ENCODE peak calls at places on chromosome 21, in ten cellular contexts. H is A549; B is mesothelial cell of epicardium; E is progenitor cell of endocrine pancreas; T is H9; G is CD8-positive, alpha-beta T cell; V is fibroblast of lung; C is neural crest cell; L is lower lobe of right lung; W is osteocyte. X is an unnamed sample.

GRCh38 chr21:43921979-43922945 is 57.2 kb downstream of the AGPAT3 start:
- DNase-seq in L (no peak), B (no peak), W (no peak), C (no peak), V (no peak), G (peak), H (no peak), E (no peak), T (no peak), X (peak)

GRCh38 chr21:19995253-19995652 is 1003.0 kb upstream of the NCAM2 start:
- DNase-seq in T (no peak), V (no peak), L (no peak), C (no peak), E (no peak), W (no peak), H (no peak), G (no peak), B (no peak), X (no peak)

GRCh38 chr21:33127154-33127893 is 57.4 kb downstream of the OLIG1 start:
- DNase-seq in W (no peak), E (peak), V (peak), H (peak), C (peak), B (peak), L (peak), T (peak), G (peak), X (peak)

GRCh38 chr21:17548262-17548661 is 35.4 kb downstream of the CXADR start:
- DNase-seq in T (no peak), G (no peak), B (no peak), H (no peak), W (no peak), C (no peak), V (no peak), L (no peak), E (no peak), X (no peak)

GRCh38 chr21:33403786-33404571 is 766 bp downstream of the IFNGR2 start:
- DNase-seq in E (peak), G (no peak), H (no peak), B (peak), V (peak), L (peak), W (peak), C (peak), T (peak), X (peak)

GRCh38 chr21:17105972-17106371 is 406.9 kb upstream of the CXADR start:
- DNase-seq in E (no peak), V (no peak), L (no peak), W (no peak), C (no peak), B (no peak), H (no peak), T (no peak), G (no peak), X (no peak)

GRCh38 chr21:43733529-43734071 is 14.7 kb downstream of the PDXK start:
- DNase-seq in C (no peak), W (no peak), E (no peak), T (no peak), L (no peak), B (no peak), V (peak), G (no peak), H (no peak), X (no peak)

GRCh38 chr21:43311303-43311817 is 115.6 kb downstream of the SIK1 start:
- DNase-seq in T (no peak), H (no peak), G (no peak), C (no peak), E (no peak), V (no peak), W (no peak), L (peak), B (no peak), X (no peak)

GRCh38 chr21:17476006-17476405 is 36.8 kb upstream of the CXADR start:
- DNase-seq in L (no peak), E (no peak), G (no peak), V (no peak), C (no peak), T (no peak), B (no peak), W (no peak), H (no peak), X (no peak)

GRCh38 chr21:16113052-16113715 is 383.4 kb downstream of the USP25 start:
- DNase-seq in B (no peak), L (no peak), V (peak), E (no peak), C (no peak), T (no peak), H (no peak), W (no peak), G (no peak), X (no peak)

GRCh38 chr21:15826147-15826780 is 96.5 kb downstream of the USP25 start:
- DNase-seq in W (no peak), B (no peak), C (no peak), L (no peak), V (peak), T (peak), G (peak), E (no peak), H (peak), X (no peak)

GRCh38 chr21:24976238-24976637 is 631.0 kb downstream of the MRPL39 start:
- DNase-seq in L (no peak), T (no peak), H (no peak), V (no peak), C (no peak), E (no peak), W (no peak), G (no peak), B (no peak), X (no peak)

GRCh38 chr21:23543334-23543733 is 2063.9 kb downstream of the MRPL39 start:
- DNase-seq in L (no peak), E (no peak), G (no peak), V (no peak), C (no peak), B (no peak), H (no peak), T (no peak), W (no peak), X (no peak)

GRCh38 chr21:30044447-30045064 is 104.8 kb upstream of the GRIK1 start:
- DNase-seq in C (peak), H (no peak), T (no peak), E (peak), G (no peak), L (no peak), V (peak), B (no peak), W (no peak), X (no peak)

GRCh38 chr21:29637553-29637952 is 302.2 kb downstream of the GRIK1 start:
- DNase-seq in C (no peak), T (no peak), B (no peak), W (no peak), H (no peak), E (no peak), V (no peak), L (no peak), G (no peak), X (no peak)

GRCh38 chr21:43375827-43376795 is 50.8 kb downstream of the SIK1 start:
- DNase-seq in G (no peak), T (no peak), B (no peak), E (no peak), C (no peak), H (no peak), L (no peak), V (no peak), W (no peak), X (no peak)

GRCh38 chr21:32233055-32233546 is 45.7 kb downstream of the MIS18A start:
- DNase-seq in E (no peak), L (no peak), C (no peak), B (no peak), V (no peak), W (no peak), G (no peak), H (no peak), T (no peak), X (no peak)

GRCh38 chr21:14523234-14523633 is 22.9 kb downstream of the SAMSN1 start:
- DNase-seq in B (no peak), C (no peak), E (no peak), H (no peak), V (no peak), T (no peak), L (no peak), G (no peak), W (no peak), X (peak)

GRCh38 chr21:37564924-37565529 is 198.5 kb downstream of the DYRK1A start:
- DNase-seq in W (peak), L (no peak), G (no peak), T (no peak), V (no peak), H (no peak), C (no peak), B (no peak), E (no peak), X (no peak)

GRCh38 chr21:41024341-41025056 is 143.5 kb upstream of the BACE2 start:
- DNase-seq in L (no peak), T (no peak), H (no peak), B (no peak), V (no peak), W (no peak), E (no peak), G (no peak), C (no peak), X (no peak)

GRCh38 chr21:18058731-18059398 is 185.8 kb upstream of the CHODL start:
- DNase-seq in W (no peak), B (no peak), C (no peak), L (no peak), G (no peak), T (no peak), H (no peak), V (no peak), E (no peak), X (no peak)

GRCh38 chr21:33402011-33402979 is 918 bp upstream of the IFNGR2 start:
- DNase-seq in G (no peak), L (peak), H (peak), B (no peak), E (no peak), V (peak), T (peak), W (no peak), C (no peak), X (peak)

DNA sequence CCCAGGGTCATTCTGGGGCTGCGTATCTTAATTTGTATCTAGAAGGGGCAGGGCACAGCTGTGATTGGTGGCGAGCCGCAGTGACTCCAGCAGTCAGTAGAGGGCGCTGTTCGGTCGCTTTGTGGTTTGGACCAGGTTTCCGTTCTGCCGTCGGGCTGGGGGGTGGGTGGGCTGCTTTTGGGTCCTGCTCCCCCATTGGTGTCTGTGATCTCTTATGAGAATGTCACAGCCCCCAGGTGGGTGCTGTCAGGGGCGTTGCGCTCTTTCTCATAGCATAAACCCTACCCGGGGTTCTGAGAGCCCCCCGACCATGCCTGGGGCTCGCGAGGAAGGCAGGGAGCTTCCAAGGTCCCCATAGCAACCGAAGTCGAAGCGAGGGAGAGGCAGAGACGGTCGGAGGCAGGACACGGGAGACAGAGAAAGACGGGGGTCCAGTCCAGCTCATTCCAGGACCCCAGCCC is 5.4 kb downstream of the TFF3 start:
- DNase-seq in C (peak), T (peak), B (no peak), H (peak), W (no peak), G (peak), E (peak), L (peak), V (peak), X (peak)
- TF ChIP-seq CTCF in C (peak), T (peak), B (peak), H (peak), W (peak), G (peak), E (peak), L (peak), V (peak), X (peak)

GRCh38 chr21:28602581-28602980 is 390.1 kb downstream of the LTN1 start:
- DNase-seq in V (no peak), E (no peak), C (no peak), L (no peak), H (no peak), W (no peak), B (no peak), T (no peak), G (no peak), X (no peak)
- TF ChIP-seq CTCF in V (no peak), E (no peak), C (no peak), L (no peak), H (no peak), W (no peak), B (no peak), T (no peak), G (no peak), X (no peak)

DNA sequence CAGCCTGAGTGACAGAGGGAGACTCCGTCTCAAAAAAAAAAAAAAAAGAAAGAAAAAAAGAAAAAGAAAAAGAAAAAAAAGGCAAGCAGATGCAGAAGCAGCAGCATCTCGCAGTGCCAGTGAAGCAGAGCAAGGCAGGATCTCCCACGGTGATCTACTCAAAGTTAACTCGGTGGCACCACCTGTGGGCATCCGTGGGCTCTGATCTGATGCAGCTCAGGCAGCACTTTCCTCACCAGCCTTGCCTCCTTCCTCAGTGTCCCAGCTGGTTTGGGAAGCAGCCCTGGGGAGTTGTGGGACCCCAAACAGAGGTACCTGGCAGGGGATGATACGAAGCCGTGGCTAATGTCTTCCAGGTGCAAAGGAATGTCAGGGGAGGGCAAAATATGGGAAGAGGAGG is 104.3 kb upstream of the KRTAP19-8 start:
- DNase-seq in V (no peak), H (no peak), L (no peak), E (no peak), W (no peak), T (no peak), G (peak), C (no peak), B (no peak), X (no peak)
- TF ChIP-seq CTCF in V (no peak), H (no peak), L (no peak), E (no peak), W (no peak), T (peak), G (peak), C (no peak), B (no peak), X (no peak)

DNA sequence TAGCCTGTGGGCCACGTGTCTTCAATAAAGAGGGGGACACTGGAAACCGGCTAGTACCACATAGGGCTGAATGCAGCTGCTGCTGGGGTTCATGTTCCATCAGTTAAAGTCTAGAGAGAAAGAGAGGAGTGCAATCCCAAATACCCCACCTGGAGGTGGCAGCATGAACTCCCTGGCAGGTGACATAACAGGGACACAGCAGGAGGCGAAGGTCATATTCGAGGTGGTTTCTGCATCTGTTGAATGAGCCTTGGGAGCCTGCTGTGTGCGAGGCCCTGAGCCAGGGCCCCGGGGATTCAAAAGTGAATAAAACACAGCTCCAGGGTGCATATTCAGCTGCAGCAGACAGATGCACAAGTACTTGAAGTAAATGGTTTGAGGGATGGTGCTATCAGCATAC is 456.9 kb downstream of the SETD4 start:
- DNase-seq in C (no peak), B (no peak), T (peak), G (no peak), W (no peak), L (no peak), E (no peak), H (no peak), V (no peak), X (no peak)
- TF ChIP-seq CTCF in C (no peak), B (no peak), T (peak), G (no peak), W (no peak), L (no peak), E (no peak), H (no peak), V (no peak), X (no peak)

GRCh38 chr21:21624674-21625073 is 626.5 kb downstream of the NCAM2 start:
- DNase-seq in V (peak), L (no peak), E (no peak), T (no peak), G (no peak), W (no peak), H (no peak), C (no peak), B (no peak), X (no peak)
- TF ChIP-seq CTCF in V (no peak), L (no peak), E (no peak), T (no peak), G (no peak), W (no peak), H (no peak), C (no peak), B (no peak), X (no peak)

GRCh38 chr21:39087976-39088370 is 95.3 kb downstream of the PSMG1 start:
- DNase-seq in B (no peak), H (no peak), V (no peak), T (no peak), L (no peak), G (no peak), E (no peak), W (no peak), C (no peak), X (no peak)

GRCh38 chr21:39084979-39085729 is 98.1 kb downstream of the PSMG1 start:
- DNase-seq in B (no peak), H (no peak), E (no peak), L (no peak), T (no peak), W (no peak), G (no peak), C (no peak), V (no peak), X (no peak)

GRCh38 chr21:39085843-39086415 is 97.3 kb downstream of the PSMG1 start:
- DNase-seq in B (no peak), C (no peak), L (no peak), T (no peak), W (no peak), E (no peak), H (no peak), G (no peak), V (no peak), X (no peak)

GRCh38 chr21:39087238-39087975 is 95.8 kb downstream of the PSMG1 start:
- DNase-seq in H (no peak), C (peak), V (no peak), W (no peak), B (no peak), E (no peak), T (no peak), G (no peak), L (no peak), X (no peak)

DNA sequence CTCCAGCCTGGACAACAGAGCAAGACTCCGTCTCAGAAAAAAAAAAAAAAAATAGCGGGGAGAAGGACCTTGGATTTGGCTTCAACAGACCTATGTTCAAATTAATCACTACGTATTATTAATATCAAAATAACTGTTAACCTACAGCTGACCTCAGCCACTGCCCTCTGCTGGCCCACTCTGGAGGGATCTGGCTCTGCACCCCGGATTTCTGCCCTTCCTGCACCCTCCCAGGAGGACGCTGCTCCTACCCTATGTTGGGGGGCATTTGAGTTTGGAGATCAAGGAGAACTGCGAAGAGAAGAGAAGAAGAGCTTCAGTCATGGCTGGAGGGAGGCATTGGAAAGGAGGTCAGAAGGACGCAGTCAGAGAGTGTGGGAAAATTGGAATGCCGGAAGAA is 96.7 kb downstream of the PSMG1 start:
- DNase-seq in B (no peak), T (no peak), C (no peak), G (no peak), V (no peak), L (no peak), W (no peak), H (no peak), E (no peak), X (no peak)
- TF ChIP-seq CTCF in B (no peak), T (peak), C (peak), G (no peak), V (peak), L (peak), W (no peak), H (peak), E (no peak), X (no peak)

GRCh38 chr21:26965567-26966359 is 1.1 kb downstream of the ADAMTS5 start:
- DNase-seq in H (no peak), B (peak), G (no peak), V (no peak), W (peak), L (peak), C (peak), E (peak), T (peak), X (peak)
- TF ChIP-seq CTCF in H (no peak), B (peak), G (no peak), V (peak), W (peak), L (peak), C (peak), E (peak), T (peak), X (no peak)

GRCh38 chr21:36073181-36073580 is 3.4 kb downstream of the CBR1 start:
- DNase-seq in C (no peak), H (no peak), E (no peak), L (no peak), G (no peak), W (no peak), V (no peak), T (no peak), B (no peak), X (no peak)
- TF ChIP-seq CTCF in C (no peak), H (no peak), E (no peak), L (no peak), G (no peak), W (no peak), V (no peak), T (no peak), B (no peak), X (no peak)

GRCh38 chr21:45575304-45575992 is 33.2 kb upstream of the SLC19A1 start:
- DNase-seq in C (no peak), E (no peak), L (peak), G (no peak), B (no peak), H (no peak), W (no peak), V (no peak), T (no peak), X (peak)
- TF ChIP-seq CTCF in C (no peak), E (no peak), L (no peak), G (no peak), B (no peak), H (no peak), W (no peak), V (no peak), T (peak), X (no peak)